ENCODE peak calls at places on chromosomes 11 and 22, in four cellular contexts. Y is IMR-90; S is type B pancreatic cell; U is CD4-positive, alpha-beta T cell. L is an unnamed sample.

GRCh38 chr11:126061707-126062678 is 673 bp downstream of the CDON start:
- DNase-seq in Y (peak), S (peak), U (peak), L (peak)

GRCh38 chr11:117817213-117818035 is 7.1 kb downstream of the FXYD2 start:
- DNase-seq in Y (peak), S (peak), U (peak), L (peak)

GRCh38 chr11:64121637-64122410 is 44.1 kb downstream of the MACROD1 start:
- DNase-seq in Y (peak), S (no peak), U (no peak), L (peak)

GRCh38 chr11:69127884-69128283 is 27.9 kb upstream of the SMIM38 start:
- DNase-seq in Y (no peak), S (no peak), U (no peak), L (no peak)

GRCh38 chr11:123083623-123084029 is 21.7 kb upstream of the HSPA8 start:
- DNase-seq in Y (peak), S (no peak), U (peak), L (peak)

GRCh38 chr22:27757928-27758525 is 43.5 kb downstream of the MN1 start:
- DNase-seq in Y (no peak), S (no peak), U (no peak), L (no peak)

GRCh38 chr22:49928571-49929552 is 10.4 kb downstream of the CRELD2 start:
- DNase-seq in Y (no peak), S (no peak), U (no peak), L (no peak)

GRCh38 chr11:128153697-128154048 is 433.7 kb downstream of the ETS1 start:
- DNase-seq in Y (no peak), S (no peak), U (no peak), L (no peak)

GRCh38 chr11:116162541-116163230 is 610.1 kb downstream of the BUD13 start:
- DNase-seq in Y (no peak), S (peak), U (no peak), L (no peak)

GRCh38 chr11:85955531-85955930 is 100.3 kb downstream of the CCDC83 start:
- DNase-seq in Y (peak), S (no peak), U (no peak), L (peak)

GRCh38 chr11:64060861-64061444 is 25.2 kb downstream of the FLRT1 start:
- DNase-seq in Y (no peak), S (no peak), U (peak), L (peak)

GRCh38 chr11:61626580-61627380 is 45.9 kb upstream of the SYT7 start:
- DNase-seq in Y (peak), S (no peak), U (no peak), L (peak)

GRCh38 chr11:69699213-69699612 is 4.6 kb downstream of the FGF19 start:
- DNase-seq in Y (no peak), S (no peak), U (no peak), L (no peak)

GRCh38 chr11:102177974-102178631 is 67.9 kb downstream of the YAP1 start:
- DNase-seq in Y (peak), S (no peak), U (no peak), L (peak)

GRCh38 chr11:62880803-62881578 is at the start of gene SLC3A2:
- DNase-seq in Y (peak), S (peak), U (peak), L (peak)

GRCh38 chr11:46331653-46331984 is 15.6 kb upstream of the DGKZ start:
- DNase-seq in Y (no peak), S (no peak), U (no peak), L (no peak)

GRCh38 chr11:105923814-105924213 is 98.2 kb downstream of the MSANTD4 start:
- DNase-seq in Y (peak), S (no peak), U (no peak), L (peak)

GRCh38 chr22:50307891-50308596 is 598 bp upstream of the PLXNB2 start:
- DNase-seq in Y (no peak), S (no peak), U (no peak), L (no peak)

GRCh38 chr11:84899740-84900139 is 727.4 kb downstream of the DLG2 start:
- DNase-seq in Y (peak), S (no peak), U (no peak), L (no peak)

GRCh38 chr22:50506611-50507420 is 686 bp downstream of the LMF2 start:
- DNase-seq in Y (no peak), S (peak), U (no peak), L (no peak)

GRCh38 chr11:111565111-111565720 is 24.7 kb downstream of the LAYN start:
- DNase-seq in Y (peak), S (no peak), U (peak), L (peak)

GRCh38 chr11:45917286-45917622 is 423 bp downstream of the PEX16 start:
- DNase-seq in Y (no peak), S (no peak), U (no peak), L (no peak)

GRCh38 chr11:3920148-3920852 is 64.8 kb downstream of the STIM1 start:
- DNase-seq in Y (peak), S (no peak), U (peak), L (peak)

GRCh38 chr11:75797796-75798195 is 17.2 kb upstream of the UVRAG start:
- DNase-seq in Y (peak), S (no peak), U (no peak), L (peak)

GRCh38 chr11:14625804-14626203 is 17.8 kb upstream of the PDE3B start:
- DNase-seq in Y (no peak), S (no peak), U (no peak), L (no peak)

GRCh38 chr11:59918494-59918893 is 19.7 kb upstream of the OOSP1 start:
- DNase-seq in Y (no peak), S (no peak), U (no peak), L (peak)

GRCh38 chr11:86926975-86927374 is 28.2 kb downstream of the FZD4 start:
- DNase-seq in Y (peak), S (no peak), U (no peak), L (no peak)

DNA sequence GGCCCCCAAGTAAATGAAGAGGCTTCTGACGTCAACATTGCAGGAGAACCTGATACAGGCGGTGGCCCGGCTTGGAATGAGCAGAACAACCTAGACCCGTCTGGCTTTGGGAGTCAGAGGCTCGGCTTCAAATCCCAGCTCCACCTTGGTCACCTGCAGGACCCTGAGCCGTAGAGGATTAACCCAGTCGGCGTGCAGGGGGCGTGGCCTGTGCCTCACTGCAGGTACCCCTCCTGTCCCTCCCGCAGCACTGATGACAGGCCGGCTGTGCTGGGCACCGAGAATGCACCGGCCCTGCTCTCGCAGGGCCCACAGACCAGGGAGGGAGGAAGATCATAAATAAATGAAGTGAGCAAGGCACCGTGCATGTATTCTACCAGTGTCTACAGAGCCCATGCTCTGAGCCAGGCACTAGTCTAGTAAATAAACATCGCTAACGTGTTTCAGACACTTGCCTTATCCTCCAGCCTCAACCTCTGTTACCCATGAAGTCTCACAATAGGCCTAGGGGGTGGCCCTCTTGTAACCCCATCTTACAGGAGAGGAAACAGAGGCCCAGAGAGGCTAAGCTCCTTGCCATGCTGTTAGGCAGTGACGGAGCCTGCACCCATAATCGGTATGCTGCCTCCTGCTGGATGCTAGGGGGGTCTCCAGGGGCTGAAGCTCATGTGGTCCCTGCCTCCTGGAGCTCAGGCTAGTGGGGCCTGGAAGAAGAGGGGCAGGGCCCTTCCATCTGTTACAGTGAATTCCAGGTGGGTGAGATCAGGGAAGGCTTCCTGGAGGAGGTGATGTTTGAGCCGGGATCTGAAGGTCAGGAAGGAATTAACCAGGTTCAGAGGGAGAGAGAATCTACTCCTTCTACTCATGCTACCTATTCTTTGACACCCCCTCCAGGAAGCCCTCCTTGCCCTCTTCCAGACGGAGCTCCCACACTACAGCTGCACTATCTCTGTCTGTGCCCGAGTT is 53.4 kb downstream of the RTL6 start:
- DNase-seq in Y (no peak), S (no peak), U (no peak), L (no peak)
- TF ChIP-seq CTCF in Y (peak), S (peak), U (no peak), L (peak)

GRCh38 chr22:31789803-31790202 is 36.0 kb downstream of the DEPDC5 start:
- DNase-seq in Y (no peak), S (no peak), U (no peak), L (peak)
- TF ChIP-seq CTCF in Y (no peak), S (no peak), U (no peak), L (no peak)

GRCh38 chr11:43556269-43556668 is 124.3 kb upstream of the HSD17B12 start:
- DNase-seq in Y (no peak), S (no peak), U (no peak), L (no peak)

GRCh38 chr11:43556892-43557291 is 123.6 kb upstream of the HSD17B12 start:
- DNase-seq in Y (no peak), S (no peak), U (no peak), L (no peak)

GRCh38 chr11:43558056-43558455 is 122.5 kb upstream of the HSD17B12 start:
- DNase-seq in Y (no peak), S (no peak), U (no peak), L (no peak)

GRCh38 chr11:43558556-43559127 is 121.9 kb upstream of the HSD17B12 start:
- DNase-seq in Y (no peak), S (no peak), U (no peak), L (no peak)

DNA sequence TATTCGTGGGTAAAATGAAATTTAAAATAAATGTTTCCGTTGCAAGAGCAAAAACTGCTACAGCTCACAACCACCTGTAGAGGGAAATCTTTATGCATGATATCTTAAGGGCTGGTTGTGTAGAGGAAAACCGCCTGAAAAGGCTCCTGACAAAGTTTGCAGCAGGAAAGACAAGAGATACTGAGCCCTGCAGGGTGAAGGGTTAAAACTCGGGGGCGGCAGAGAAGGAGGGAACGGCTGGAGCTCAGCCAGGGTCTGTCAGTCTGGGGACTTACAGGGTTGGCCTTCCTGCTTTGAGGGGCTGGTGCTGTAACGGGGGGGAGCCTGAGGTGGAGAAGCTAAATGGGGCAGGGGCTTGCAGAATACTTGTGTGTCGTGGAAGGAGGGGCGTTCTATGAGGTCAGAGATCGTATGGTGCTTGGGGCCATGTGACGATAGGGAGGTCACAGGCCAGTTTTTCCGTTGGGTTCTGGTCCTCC is 122.9 kb upstream of the HSD17B12 start:
- DNase-seq in Y (no peak), S (no peak), U (no peak), L (peak)
- TF ChIP-seq CTCF in Y (peak), S (peak), U (no peak), L (peak)

DNA sequence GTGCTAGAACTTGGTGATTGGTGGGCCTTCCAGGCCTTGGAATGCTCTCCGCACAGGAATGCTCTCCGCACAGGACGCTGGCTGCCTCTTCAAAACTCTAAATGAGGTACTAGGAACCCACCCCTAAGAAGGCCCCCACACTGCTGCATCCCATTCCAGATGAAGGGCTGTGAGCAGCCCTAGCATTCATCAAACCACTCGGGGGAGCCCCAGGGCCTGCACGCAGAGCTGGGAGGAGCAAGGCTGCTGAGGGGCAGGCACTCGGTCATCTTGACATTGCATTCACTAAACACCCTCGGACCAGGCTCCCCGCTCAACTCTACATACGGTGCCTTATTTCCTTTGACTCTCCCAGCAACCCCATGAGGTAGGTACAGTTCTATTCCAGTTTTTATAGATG is 49.2 kb upstream of the EMID1 start:
- DNase-seq in Y (peak), S (no peak), U (no peak), L (no peak)
- TF ChIP-seq CTCF in Y (peak), S (no peak), U (no peak), L (no peak)

DNA sequence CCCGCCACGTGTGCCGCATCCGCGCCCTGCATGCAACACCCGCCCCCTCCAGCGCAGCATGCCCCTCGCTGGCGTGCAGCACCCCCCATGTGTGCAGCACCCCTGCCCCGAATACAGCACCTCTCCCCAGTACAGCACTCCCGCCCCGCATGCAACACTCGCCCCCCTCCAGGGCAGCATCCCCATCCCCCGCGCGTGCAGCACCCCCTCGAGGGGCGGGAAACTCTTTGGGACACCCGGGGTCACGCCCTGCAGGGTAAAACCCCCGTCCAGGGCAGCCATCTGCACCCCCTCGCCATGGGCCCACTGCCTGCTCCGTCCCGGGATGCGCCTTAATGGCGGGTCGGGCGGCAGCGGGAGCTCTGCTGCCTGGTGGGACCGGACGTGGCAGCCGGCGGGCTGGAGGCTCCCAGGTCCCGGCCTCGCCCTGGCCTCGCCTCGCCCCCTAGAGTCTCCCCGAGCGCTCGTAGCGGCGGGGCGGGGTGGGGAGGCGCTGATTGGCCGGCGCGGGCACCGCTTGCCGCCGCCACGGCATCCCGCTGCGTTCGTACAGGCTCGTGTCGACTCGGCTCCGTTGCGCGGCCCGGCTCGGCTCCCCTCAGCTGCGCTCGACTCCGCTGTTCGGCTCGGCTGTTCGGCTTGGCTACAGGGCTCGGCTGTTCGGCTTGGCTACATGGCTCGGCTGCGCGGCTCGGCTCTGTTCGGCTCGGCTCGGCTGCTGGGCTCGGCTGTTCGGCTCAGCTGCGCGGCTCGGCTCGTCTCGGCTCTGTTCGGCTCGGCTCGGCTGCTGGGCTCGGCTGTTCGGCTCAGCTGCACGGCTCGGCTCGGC is 417 bp upstream of the BRSK2 start:
- DNase-seq in Y (peak), S (peak), U (peak), L (peak)
- TF ChIP-seq CTCF in Y (peak), S (peak), U (peak), L (peak)